ENCODE peak calls at places on chromosome 13, in ten cellular contexts. D, V, I, O, M, G, J, E, Z and C are unnamed samples.

GRCh38 chr13:21014666-21015170 is 46.7 kb downstream of the LATS2 start:
- DNase-seq in D (no peak), V (peak; percentile 77), I (peak; percentile 88), O (no peak), M (peak; percentile 68), G (peak; percentile 66), J (peak; percentile 76), E (no peak), Z (peak; percentile 46), C (no peak)

GRCh38 chr13:110017379-110017778 is 231.0 kb upstream of the IRS2 start:
- DNase-seq in D (no peak), V (no peak), I (peak; percentile 98), O (no peak), M (no peak), G (no peak), J (no peak), E (peak; percentile 73), Z (no peak), C (peak; percentile 58)

GRCh38 chr13:62125451-62125850 is 709.8 kb upstream of the PCDH20 start:
- DNase-seq in D (no peak), V (no peak), I (no peak), O (no peak), M (no peak), G (no peak), J (no peak), E (no peak), Z (no peak), C (no peak)

GRCh38 chr13:53848546-53848945 is 819.9 kb downstream of the OLFM4 start:
- DNase-seq in D (no peak), V (no peak), I (no peak), O (no peak), M (no peak), G (no peak), J (no peak), E (no peak), Z (no peak), C (no peak)

GRCh38 chr13:21672811-21673591 is 2.1 kb downstream of the FGF9 start:
- DNase-seq in D (no peak), V (no peak), I (no peak), O (no peak), M (no peak), G (no peak), J (peak; percentile 42), E (no peak), Z (no peak), C (no peak)

GRCh38 chr13:50387124-50387581 is 371.9 kb downstream of the KCNRG start:
- DNase-seq in D (peak; percentile 82), V (peak; percentile 77), I (peak; percentile 80), O (peak; percentile 75), M (peak; percentile 61), G (peak; percentile 64), J (no peak), E (no peak), Z (peak; percentile 65), C (peak; percentile 53)

GRCh38 chr13:20173121-20173746 is 12.4 kb upstream of the GJA3 start:
- DNase-seq in D (no peak), V (no peak), I (no peak), O (no peak), M (no peak), G (no peak), J (no peak), E (no peak), Z (no peak), C (no peak)

GRCh38 chr13:63209330-63210017 is 1793.8 kb upstream of the PCDH20 start:
- DNase-seq in D (no peak), V (no peak), I (peak; percentile 78), O (no peak), M (no peak), G (no peak), J (no peak), E (no peak), Z (no peak), C (no peak)

GRCh38 chr13:24280722-24281121 is 28.7 kb upstream of the C1QTNF9 start:
- DNase-seq in D (no peak), V (no peak), I (no peak), O (no peak), M (no peak), G (no peak), J (peak; percentile 41), E (no peak), Z (no peak), C (no peak)

GRCh38 chr13:21625366-21625765 is 21.4 kb upstream of the MICU2 start:
- DNase-seq in D (peak; percentile 31), V (no peak), I (peak; percentile 26), O (peak; percentile 67), M (no peak), G (no peak), J (peak; percentile 47), E (no peak), Z (no peak), C (peak; percentile 49)

GRCh38 chr13:97026759-97027555 is 32.7 kb upstream of the OXGR1 start:
- DNase-seq in D (no peak), V (no peak), I (peak; percentile 3), O (no peak), M (no peak), G (no peak), J (no peak), E (no peak), Z (no peak), C (no peak)

GRCh38 chr13:97028441-97029299 is 34.4 kb upstream of the OXGR1 start:
- DNase-seq in D (peak; percentile 66), V (peak; percentile 45), I (peak; percentile 19), O (peak; percentile 44), M (peak; percentile 48), G (peak; percentile 33), J (peak; percentile 83), E (no peak), Z (peak; percentile 56), C (peak; percentile 49)

DNA sequence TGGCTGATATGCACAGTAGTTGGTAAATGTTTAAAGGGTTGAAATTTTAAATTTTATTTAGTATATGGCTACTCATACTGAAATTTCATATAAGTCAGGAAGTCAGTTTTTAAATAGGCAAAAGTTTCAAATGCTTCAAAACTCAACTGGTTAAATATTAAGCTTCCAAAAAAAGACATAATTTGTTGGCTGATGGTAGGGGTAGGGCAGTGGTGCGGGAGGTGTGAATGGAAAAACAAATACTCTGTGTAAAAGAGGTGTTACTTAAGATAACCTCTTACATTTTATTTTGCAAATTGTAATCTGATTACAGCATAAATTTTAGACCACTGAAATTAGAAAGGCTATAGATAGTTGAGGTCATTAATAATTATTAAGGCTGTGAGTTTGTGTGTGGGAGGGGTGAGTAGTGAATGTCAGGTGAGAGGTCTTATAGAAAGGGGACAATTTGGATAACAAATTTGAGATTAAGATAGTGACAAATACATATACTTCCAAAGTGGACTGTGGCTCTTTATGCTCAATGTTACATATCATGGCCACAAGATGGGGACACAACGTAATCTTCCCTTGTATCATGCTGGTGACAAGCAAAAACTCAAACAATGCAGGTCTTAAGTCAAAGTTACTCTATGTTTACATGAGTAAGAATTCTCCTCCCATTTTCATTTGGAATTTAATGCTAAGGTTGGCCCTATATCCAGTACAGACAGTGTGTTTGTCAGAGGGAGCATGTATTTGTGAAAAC is 36.6 kb upstream of the OXGR1 start:
- DNase-seq in D (peak; percentile 30), V (no peak), I (peak; percentile 66), O (peak; percentile 35), M (no peak), G (no peak), J (no peak), E (no peak), Z (no peak), C (no peak)
- TF ChIP-seq CTCF in D (peak; percentile 71), V (no peak), I (no peak), O (peak; percentile 32), M (no peak), G (peak; percentile 19), J (peak; percentile 44), E (peak; percentile 26), Z (no peak), C (peak; percentile 56)

GRCh38 chr13:58574791-58575190 is 943.2 kb downstream of the PCDH17 start:
- DNase-seq in D (no peak), V (no peak), I (no peak), O (no peak), M (no peak), G (no peak), J (no peak), E (no peak), Z (no peak), C (no peak)
- H3K4me3 ChIP-seq in D (no peak overlapping the region), V (no peak overlapping the region), I (no peak overlapping the region), O (no peak overlapping the region), M (no peak overlapping the region), G (no peak overlapping the region), J (no peak overlapping the region), E (no peak overlapping the region), Z (no peak overlapping the region), C (no peak overlapping the region)

GRCh38 chr13:94708031-94708571 is 4.2 kb downstream of the SOX21 start:
- DNase-seq in D (no peak), V (no peak), I (no peak), O (no peak), M (no peak), G (no peak), J (no peak), E (no peak), Z (no peak), C (no peak)
- H3K27me3 ChIP-seq in D (peaks cover 96% of the 10 kb centered on the region), V (peaks cover 84% of the 10 kb centered on the region), I (peaks cover 82% of the 10 kb centered on the region), O (no peaks in the 10 kb centered on the region), M (peaks cover 49% of the 10 kb centered on the region), G (peaks cover 100% of the 10 kb centered on the region), J (peaks cover 98% of the 10 kb centered on the region), E (peaks cover 62% of the 10 kb centered on the region), Z (peaks cover 96% of the 10 kb centered on the region), C (peaks cover 2% of the 10 kb centered on the region)

GRCh38 chr13:113802090-113802531 is 43.1 kb downstream of the TMEM255B start:
- DNase-seq in D (peak; percentile 79), V (peak; percentile 72), I (peak; percentile 72), O (peak; percentile 30), M (no peak), G (peak; percentile 61), J (no peak), E (no peak), Z (peak; percentile 57), C (no peak)

GRCh38 chr13:113801289-113801961 is 42.4 kb downstream of the TMEM255B start:
- DNase-seq in D (peak; percentile 6), V (no peak), I (no peak), O (no peak), M (no peak), G (no peak), J (no peak), E (no peak), Z (no peak), C (no peak)

GRCh38 chr13:113803409-113804016 is 44.5 kb downstream of the TMEM255B start:
- DNase-seq in D (no peak), V (no peak), I (no peak), O (no peak), M (no peak), G (no peak), J (no peak), E (no peak), Z (no peak), C (no peak)

GRCh38 chr13:113804017-113804702 is 45.1 kb downstream of the TMEM255B start:
- DNase-seq in D (no peak), V (no peak), I (peak; percentile 62), O (no peak), M (no peak), G (no peak), J (no peak), E (no peak), Z (no peak), C (no peak)

DNA sequence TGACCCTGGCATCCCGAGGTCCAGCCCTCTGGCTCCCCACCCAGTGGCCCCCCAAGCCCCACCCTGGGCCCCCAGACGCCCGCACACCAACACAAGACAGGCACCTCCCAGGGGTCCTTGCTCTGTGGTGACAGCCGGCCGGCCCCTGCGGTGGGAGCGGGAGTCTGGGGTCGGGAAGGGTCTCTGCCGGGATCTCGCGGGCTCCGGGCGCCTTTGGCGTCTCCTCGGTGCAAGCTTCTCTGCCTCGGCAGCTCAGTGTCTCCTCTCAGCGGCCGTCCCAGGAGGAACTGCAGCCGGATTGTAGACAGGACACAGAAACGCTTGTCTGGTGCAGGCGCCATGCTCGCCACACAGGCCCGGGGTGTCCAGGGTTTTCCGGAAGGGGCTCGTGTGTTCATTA is 43.7 kb downstream of the TMEM255B start:
- DNase-seq in D (peak; percentile 10), V (no peak), I (no peak), O (no peak), M (no peak), G (no peak), J (no peak), E (no peak), Z (no peak), C (no peak)
- TF ChIP-seq CTCF in D (no peak), V (no peak), I (no peak), O (no peak), M (no peak), G (no peak), J (no peak), E (no peak), Z (no peak), C (no peak)